ENCODE peak calls at places on chromosome 15, in nine cellular contexts. One of them, this sample, is unnamed. For H3K36me3, the result is how much of the 10 kb centered on the place peaks cover.

GRCh38 chr15:74845581-74845980 is 2.6 kb upstream of the ULK3 start:
- DNase-seq in lung: no peak
- DNase-seq in CD8-positive, alpha-beta T cell: peak
- DNase-seq in ovary: no peak
- DNase-seq in astrocyte: no peak
- DNase-seq in IMR-90: no peak
- DNase-seq in GM06990: no peak
- DNase-seq in hepatocyte: no peak
- DNase-seq in psoas muscle: no peak
- DNase-seq in this sample: no peak

GRCh38 chr15:41607033-41607432 is 48.0 kb downstream of the TYRO3 start:
- DNase-seq in lung: no peak
- DNase-seq in CD8-positive, alpha-beta T cell: no peak
- DNase-seq in ovary: no peak
- DNase-seq in astrocyte: peak
- DNase-seq in IMR-90: peak
- DNase-seq in GM06990: no peak
- DNase-seq in hepatocyte: peak
- DNase-seq in psoas muscle: no peak
- DNase-seq in this sample: peak

GRCh38 chr15:74431645-74432044 is 2.1 kb downstream of the SEMA7A start:
- DNase-seq in lung: no peak
- DNase-seq in CD8-positive, alpha-beta T cell: no peak
- DNase-seq in ovary: no peak
- DNase-seq in astrocyte: no peak
- DNase-seq in IMR-90: no peak
- DNase-seq in GM06990: no peak
- DNase-seq in hepatocyte: no peak
- DNase-seq in psoas muscle: peak
- DNase-seq in this sample: no peak

GRCh38 chr15:34584321-34584668 is 844 bp upstream of the GOLGA8B start:
- DNase-seq in lung: no peak
- DNase-seq in CD8-positive, alpha-beta T cell: no peak
- DNase-seq in ovary: peak
- DNase-seq in astrocyte: no peak
- DNase-seq in IMR-90: no peak
- DNase-seq in GM06990: no peak
- DNase-seq in hepatocyte: no peak
- DNase-seq in psoas muscle: no peak
- DNase-seq in this sample: no peak

GRCh38 chr15:60519218-60519617 is 40.3 kb upstream of the ICE2 start:
- DNase-seq in lung: no peak
- DNase-seq in CD8-positive, alpha-beta T cell: no peak
- DNase-seq in ovary: no peak
- DNase-seq in astrocyte: no peak
- DNase-seq in IMR-90: peak
- DNase-seq in GM06990: no peak
- DNase-seq in hepatocyte: no peak
- DNase-seq in psoas muscle: no peak
- DNase-seq in this sample: no peak

GRCh38 chr15:69893863-69894262 is 203.9 kb downstream of the TLE3 start:
- DNase-seq in lung: peak
- DNase-seq in CD8-positive, alpha-beta T cell: no peak
- DNase-seq in ovary: no peak
- DNase-seq in astrocyte: peak
- DNase-seq in IMR-90: peak
- DNase-seq in GM06990: no peak
- DNase-seq in hepatocyte: peak
- DNase-seq in psoas muscle: peak
- DNase-seq in this sample: no peak

GRCh38 chr15:58420579-58421043 is 11.2 kb upstream of the LIPC start:
- DNase-seq in lung: no peak
- DNase-seq in CD8-positive, alpha-beta T cell: no peak
- DNase-seq in ovary: no peak
- DNase-seq in astrocyte: no peak
- DNase-seq in IMR-90: no peak
- DNase-seq in GM06990: peak
- DNase-seq in hepatocyte: no peak
- DNase-seq in psoas muscle: no peak
- DNase-seq in this sample: no peak

GRCh38 chr15:23663232-23663631 is 15.6 kb upstream of the MAGEL2 start:
- DNase-seq in lung: no peak
- DNase-seq in CD8-positive, alpha-beta T cell: no peak
- DNase-seq in ovary: no peak
- DNase-seq in astrocyte: no peak
- DNase-seq in IMR-90: no peak
- DNase-seq in GM06990: no peak
- DNase-seq in hepatocyte: no peak
- DNase-seq in psoas muscle: no peak
- DNase-seq in this sample: no peak

GRCh38 chr15:43042885-43043284 is 63.0 kb downstream of the UBR1 start:
- DNase-seq in lung: no peak
- DNase-seq in CD8-positive, alpha-beta T cell: no peak
- DNase-seq in ovary: no peak
- DNase-seq in astrocyte: no peak
- DNase-seq in IMR-90: no peak
- DNase-seq in GM06990: no peak
- DNase-seq in hepatocyte: no peak
- DNase-seq in psoas muscle: no peak
- DNase-seq in this sample: no peak

GRCh38 chr15:38021259-38021658 is 86.8 kb downstream of the TMCO5A start:
- DNase-seq in lung: no peak
- DNase-seq in CD8-positive, alpha-beta T cell: no peak
- DNase-seq in ovary: no peak
- DNase-seq in astrocyte: no peak
- DNase-seq in IMR-90: no peak
- DNase-seq in GM06990: no peak
- DNase-seq in hepatocyte: no peak
- DNase-seq in psoas muscle: no peak
- DNase-seq in this sample: no peak

GRCh38 chr15:55343168-55343567 is 24.1 kb downstream of the PIGB start:
- DNase-seq in lung: no peak
- DNase-seq in CD8-positive, alpha-beta T cell: no peak
- DNase-seq in ovary: no peak
- DNase-seq in astrocyte: no peak
- DNase-seq in IMR-90: no peak
- DNase-seq in GM06990: no peak
- DNase-seq in hepatocyte: no peak
- DNase-seq in psoas muscle: no peak
- DNase-seq in this sample: no peak
- H3K36me3 ChIP-seq in lung: under half
- H3K36me3 ChIP-seq in CD8-positive, alpha-beta T cell: under half
- H3K36me3 ChIP-seq in ovary: under half
- H3K36me3 ChIP-seq in astrocyte: under half
- H3K36me3 ChIP-seq in IMR-90: under half
- H3K36me3 ChIP-seq in GM06990: under half
- H3K36me3 ChIP-seq in hepatocyte: under half
- H3K36me3 ChIP-seq in psoas muscle: under half
- H3K36me3 ChIP-seq in this sample: under half

GRCh38 chr15:68286256-68286655 is 8.7 kb downstream of the FEM1B start:
- DNase-seq in lung: no peak
- DNase-seq in CD8-positive, alpha-beta T cell: no peak
- DNase-seq in ovary: no peak
- DNase-seq in astrocyte: no peak
- DNase-seq in IMR-90: no peak
- DNase-seq in GM06990: no peak
- DNase-seq in hepatocyte: no peak
- DNase-seq in psoas muscle: no peak
- DNase-seq in this sample: no peak
- H3K36me3 ChIP-seq in lung: under half
- H3K36me3 ChIP-seq in CD8-positive, alpha-beta T cell: under half
- H3K36me3 ChIP-seq in ovary: under half
- H3K36me3 ChIP-seq in astrocyte: under half
- H3K36me3 ChIP-seq in IMR-90: under half
- H3K36me3 ChIP-seq in GM06990: under half
- H3K36me3 ChIP-seq in hepatocyte: under half
- H3K36me3 ChIP-seq in psoas muscle: under half
- H3K36me3 ChIP-seq in this sample: under half

GRCh38 chr15:101387591-101387990 is 92.5 kb upstream of the SNRPA1 start:
- DNase-seq in lung: no peak
- DNase-seq in CD8-positive, alpha-beta T cell: no peak
- DNase-seq in ovary: no peak
- DNase-seq in astrocyte: no peak
- DNase-seq in IMR-90: no peak
- DNase-seq in GM06990: no peak
- DNase-seq in hepatocyte: no peak
- DNase-seq in psoas muscle: no peak
- DNase-seq in this sample: no peak

GRCh38 chr15:101388046-101388445 is 93.0 kb upstream of the SNRPA1 start:
- DNase-seq in lung: no peak
- DNase-seq in CD8-positive, alpha-beta T cell: no peak
- DNase-seq in ovary: no peak
- DNase-seq in astrocyte: no peak
- DNase-seq in IMR-90: no peak
- DNase-seq in GM06990: no peak
- DNase-seq in hepatocyte: no peak
- DNase-seq in psoas muscle: no peak
- DNase-seq in this sample: no peak

GRCh38 chr15:101390060-101390459 is 95.0 kb upstream of the SNRPA1 start:
- DNase-seq in lung: no peak
- DNase-seq in CD8-positive, alpha-beta T cell: no peak
- DNase-seq in ovary: no peak
- DNase-seq in astrocyte: no peak
- DNase-seq in IMR-90: no peak
- DNase-seq in GM06990: no peak
- DNase-seq in hepatocyte: no peak
- DNase-seq in psoas muscle: peak
- DNase-seq in this sample: no peak

GRCh38 chr15:101390462-101390861 is 95.4 kb upstream of the SNRPA1 start:
- DNase-seq in lung: no peak
- DNase-seq in CD8-positive, alpha-beta T cell: no peak
- DNase-seq in ovary: no peak
- DNase-seq in astrocyte: no peak
- DNase-seq in IMR-90: no peak
- DNase-seq in GM06990: no peak
- DNase-seq in hepatocyte: no peak
- DNase-seq in psoas muscle: peak
- DNase-seq in this sample: no peak

DNA sequence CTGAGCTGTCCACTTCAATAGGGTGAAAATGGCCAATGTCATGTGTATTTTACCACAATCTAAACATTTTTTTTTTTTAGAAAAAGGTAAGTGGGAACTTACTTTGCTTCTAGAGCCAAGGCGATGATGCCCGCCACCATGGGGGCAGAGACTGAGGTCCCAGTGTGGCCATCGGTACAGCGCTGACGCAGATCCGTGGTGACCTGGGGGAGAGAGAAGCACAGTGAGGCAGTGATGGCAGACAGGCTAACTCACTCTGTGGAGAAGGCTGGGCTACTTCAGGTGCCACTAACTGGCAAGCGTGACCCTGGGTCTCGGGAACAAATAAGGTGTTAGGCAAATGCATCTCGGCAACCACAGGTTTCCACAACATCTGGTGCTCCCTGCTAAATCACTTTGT is 94.3 kb upstream of the SNRPA1 start:
- DNase-seq in lung: no peak
- DNase-seq in CD8-positive, alpha-beta T cell: no peak
- DNase-seq in ovary: no peak
- DNase-seq in astrocyte: no peak
- DNase-seq in IMR-90: no peak
- DNase-seq in GM06990: no peak
- DNase-seq in hepatocyte: no peak
- DNase-seq in psoas muscle: peak
- DNase-seq in this sample: no peak
- H3K36me3 ChIP-seq in lung: under half
- H3K36me3 ChIP-seq in CD8-positive, alpha-beta T cell: under half
- H3K36me3 ChIP-seq in ovary: under half
- H3K36me3 ChIP-seq in astrocyte: under half
- H3K36me3 ChIP-seq in IMR-90: under half
- H3K36me3 ChIP-seq in GM06990: under half
- H3K36me3 ChIP-seq in hepatocyte: under half
- H3K36me3 ChIP-seq in psoas muscle: half or more
- H3K36me3 ChIP-seq in this sample: under half

GRCh38 chr15:68218847-68219798 is 10.4 kb downstream of the CLN6 start:
- DNase-seq in lung: no peak
- DNase-seq in CD8-positive, alpha-beta T cell: peak
- DNase-seq in ovary: no peak
- DNase-seq in astrocyte: no peak
- DNase-seq in IMR-90: no peak
- DNase-seq in GM06990: no peak
- DNase-seq in hepatocyte: no peak
- DNase-seq in psoas muscle: no peak
- DNase-seq in this sample: no peak
- H3K36me3 ChIP-seq in lung: under half
- H3K36me3 ChIP-seq in CD8-positive, alpha-beta T cell: under half
- H3K36me3 ChIP-seq in ovary: under half
- H3K36me3 ChIP-seq in astrocyte: under half
- H3K36me3 ChIP-seq in IMR-90: under half
- H3K36me3 ChIP-seq in GM06990: under half
- H3K36me3 ChIP-seq in hepatocyte: under half
- H3K36me3 ChIP-seq in psoas muscle: under half
- H3K36me3 ChIP-seq in this sample: under half

GRCh38 chr15:76947454-76947853 is 15.9 kb downstream of the RCN2 start:
- DNase-seq in lung: no peak
- DNase-seq in CD8-positive, alpha-beta T cell: no peak
- DNase-seq in ovary: no peak
- DNase-seq in astrocyte: no peak
- DNase-seq in IMR-90: no peak
- DNase-seq in GM06990: no peak
- DNase-seq in hepatocyte: no peak
- DNase-seq in psoas muscle: no peak
- DNase-seq in this sample: no peak
- H3K36me3 ChIP-seq in lung: under half
- H3K36me3 ChIP-seq in CD8-positive, alpha-beta T cell: under half
- H3K36me3 ChIP-seq in ovary: under half
- H3K36me3 ChIP-seq in astrocyte: under half
- H3K36me3 ChIP-seq in IMR-90: under half
- H3K36me3 ChIP-seq in GM06990: under half
- H3K36me3 ChIP-seq in hepatocyte: under half
- H3K36me3 ChIP-seq in psoas muscle: half or more
- H3K36me3 ChIP-seq in this sample: under half

GRCh38 chr15:50298340-50298739 is 32.8 kb upstream of the HDC start:
- DNase-seq in lung: no peak
- DNase-seq in CD8-positive, alpha-beta T cell: no peak
- DNase-seq in ovary: no peak
- DNase-seq in astrocyte: no peak
- DNase-seq in IMR-90: peak
- DNase-seq in GM06990: no peak
- DNase-seq in hepatocyte: no peak
- DNase-seq in psoas muscle: no peak
- DNase-seq in this sample: no peak
- H3K36me3 ChIP-seq in lung: under half
- H3K36me3 ChIP-seq in CD8-positive, alpha-beta T cell: under half
- H3K36me3 ChIP-seq in ovary: under half
- H3K36me3 ChIP-seq in astrocyte: under half
- H3K36me3 ChIP-seq in IMR-90: under half
- H3K36me3 ChIP-seq in GM06990: under half
- H3K36me3 ChIP-seq in hepatocyte: under half
- H3K36me3 ChIP-seq in psoas muscle: half or more
- H3K36me3 ChIP-seq in this sample: under half

This sample was measured in kidney epithelial cell.